ENCODE peak calls at places on chromosomes 11 and 22, in nine cellular contexts. Y, Z, A, E, V, X, L, P and T are unnamed samples.

GRCh38 chr22:43859176-43859575 is 3.1 kb downstream of the SULT4A1 start:
- DNase-seq in V (peak), L (no peak), Z (no peak), A (no peak), Y (no peak), X (no peak), P (no peak), E (no peak), T (no peak)

GRCh38 chr22:37425800-37426531 is 1.3 kb downstream of the ELFN2 start:
- DNase-seq in L (no peak), Y (no peak), P (no peak), V (no peak), A (no peak), X (peak), Z (no peak), E (no peak), T (no peak)

GRCh38 chr11:107928767-107929507 is 689 bp downstream of the RAB39A start:
- DNase-seq in V (peak), A (no peak), X (no peak), E (peak), Z (no peak), P (no peak), Y (no peak), L (no peak), T (no peak)

GRCh38 chr11:130314184-130314748 is 451 bp downstream of the ZBTB44 start:
- DNase-seq in X (no peak), Y (peak), A (peak), Z (peak), E (peak), P (peak), L (no peak), V (peak), T (peak)

GRCh38 chr11:89504270-89504669 is 13.1 kb upstream of the NOX4 start:
- DNase-seq in L (no peak), V (no peak), X (no peak), Y (no peak), E (no peak), A (no peak), Z (no peak), P (no peak), T (no peak)

GRCh38 chr11:44564653-44565007 is 833 bp upstream of the CD82 start:
- DNase-seq in Z (peak), P (peak), V (peak), X (peak), E (no peak), Y (peak), A (no peak), L (peak), T (no peak)

GRCh38 chr11:61334434-61335354 is 1.7 kb downstream of the TKFC start:
- DNase-seq in E (no peak), P (no peak), Z (peak), A (peak), L (no peak), V (no peak), Y (no peak), X (no peak), T (no peak)

GRCh38 chr11:12287009-12287373 is 90.4 kb upstream of the PARVA start:
- DNase-seq in Y (peak), Z (peak), E (peak), A (peak), X (peak), P (no peak), V (peak), L (peak), T (no peak)

GRCh38 chr11:66570117-66570825 is 1.9 kb upstream of the CTSF start:
- DNase-seq in A (no peak), Z (no peak), P (peak), V (peak), E (no peak), X (no peak), L (no peak), Y (no peak), T (no peak)

GRCh38 chr11:104306862-104307474 is 143.0 kb upstream of the PDGFD start:
- DNase-seq in E (no peak), V (no peak), Z (no peak), L (no peak), Y (no peak), X (no peak), P (no peak), A (no peak), T (no peak)

GRCh38 chr22:48531721-48532435 is 1295.8 kb downstream of the BRD1 start:
- DNase-seq in P (no peak), E (no peak), Z (no peak), L (no peak), X (no peak), A (no peak), V (no peak), Y (no peak), T (no peak)

GRCh38 chr11:85875505-85875904 is 20.3 kb downstream of the CCDC83 start:
- DNase-seq in Z (peak), V (no peak), Y (no peak), P (no peak), X (peak), L (no peak), E (no peak), A (no peak), T (no peak)

GRCh38 chr11:61957028-61957770 is 7.0 kb downstream of the BEST1 start:
- DNase-seq in X (no peak), E (no peak), V (no peak), P (no peak), L (no peak), Y (no peak), A (no peak), Z (no peak), T (no peak)

GRCh38 chr11:65726660-65727059 is 6.1 kb upstream of the RNASEH2C start:
- DNase-seq in X (no peak), A (no peak), E (no peak), Y (no peak), V (no peak), L (no peak), Z (no peak), P (no peak), T (no peak)

GRCh38 chr11:128467610-128468041 is 119.7 kb downstream of the ETS1 start:
- DNase-seq in Y (no peak), V (peak), Z (peak), P (no peak), L (peak), A (peak), E (no peak), X (peak), T (no peak)

GRCh38 chr11:64246874-64247728 is at the start of gene PPP1R14B:
- DNase-seq in X (no peak), Y (peak), Z (peak), A (peak), L (peak), P (peak), V (peak), E (peak), T (peak)

GRCh38 chr22:45571089-45571488 is 68.4 kb downstream of the FBLN1 start:
- DNase-seq in E (no peak), L (no peak), Y (no peak), Z (no peak), X (no peak), V (no peak), P (no peak), A (no peak), T (no peak)

GRCh38 chr11:6617315-6617781 is 1.9 kb downstream of the TPP1 start:
- DNase-seq in L (no peak), E (no peak), P (no peak), Z (no peak), V (peak), Y (no peak), A (no peak), X (no peak), T (no peak)

GRCh38 chr22:24208012-24208749 is 26.9 kb downstream of the SUSD2 start:
- DNase-seq in L (peak), Y (peak), E (no peak), X (peak), P (peak), A (peak), Z (peak), V (no peak), T (no peak)

GRCh38 chr11:39443424-39444022 is 2015.9 kb downstream of the LRRC4C start:
- DNase-seq in E (no peak), P (no peak), A (no peak), V (no peak), L (no peak), Y (no peak), X (no peak), Z (no peak), T (no peak)

GRCh38 chr11:128519353-128519752 is 68.0 kb downstream of the ETS1 start:
- DNase-seq in V (no peak), Y (no peak), L (no peak), P (no peak), E (no peak), Z (no peak), A (no peak), X (no peak), T (no peak)

GRCh38 chr11:114260483-114260882 is 35.7 kb upstream of the NNMT start:
- DNase-seq in V (no peak), X (no peak), P (no peak), E (no peak), A (no peak), Y (no peak), Z (no peak), L (no peak), T (no peak)

GRCh38 chr11:132095230-132096165 is 725.1 kb downstream of the NTM start:
- DNase-seq in Y (no peak), L (no peak), E (no peak), Z (no peak), A (no peak), V (no peak), X (no peak), P (no peak), T (no peak)

GRCh38 chr11:69915501-69916250 is 96.5 kb upstream of the FGF3 start:
- DNase-seq in A (peak), V (peak), E (peak), P (peak), Z (peak), Y (peak), X (no peak), L (no peak), T (no peak)

GRCh38 chr11:28619870-28620540 is 511.8 kb downstream of the METTL15 start:
- DNase-seq in P (no peak), L (no peak), E (no peak), A (no peak), X (no peak), V (no peak), Z (peak), Y (no peak), T (no peak)

GRCh38 chr11:128904872-128905344 is 13.8 kb downstream of the KCNJ5 start:
- DNase-seq in Z (no peak), L (no peak), X (no peak), P (peak), Y (no peak), A (no peak), V (no peak), E (peak), T (no peak)

GRCh38 chr11:71489311-71490043 is 36.5 kb downstream of the NADSYN1 start:
- DNase-seq in E (no peak), P (no peak), V (no peak), L (peak), Z (peak), X (no peak), Y (no peak), A (no peak), T (peak)

GRCh38 chr22:39610766-39611165 is 40.2 kb downstream of the CACNA1I start:
- DNase-seq in Z (no peak), A (no peak), P (no peak), X (no peak), Y (no peak), E (no peak), V (no peak), L (no peak), T (no peak)

GRCh38 chr11:36478700-36479329 is 31.3 kb downstream of the TRAF6 start:
- DNase-seq in A (peak), X (peak), E (no peak), Y (no peak), V (no peak), P (no peak), L (no peak), Z (peak), T (no peak)

GRCh38 chr11:1228183-1228821 is 5.4 kb downstream of the MUC5B start:
- DNase-seq in Y (no peak), P (no peak), L (no peak), Z (no peak), A (no peak), X (no peak), E (peak), V (peak), T (no peak)

GRCh38 chr22:36323855-36324331 is 63.9 kb downstream of the MYH9 start:
- DNase-seq in A (no peak), Z (peak), P (peak), E (no peak), V (peak), X (no peak), Y (no peak), L (no peak), T (no peak)

GRCh38 chr11:59216654-59217640 is 4.2 kb upstream of the MPEG1 start:
- DNase-seq in A (no peak), X (no peak), E (peak), Z (peak), Y (peak), P (peak), L (no peak), V (no peak), T (no peak)

GRCh38 chr11:121652982-121653381 is 200.2 kb upstream of the SORL1-AS1 start:
- DNase-seq in Y (no peak), V (no peak), L (no peak), Z (peak), P (no peak), A (no peak), E (no peak), X (no peak), T (no peak)

DNA sequence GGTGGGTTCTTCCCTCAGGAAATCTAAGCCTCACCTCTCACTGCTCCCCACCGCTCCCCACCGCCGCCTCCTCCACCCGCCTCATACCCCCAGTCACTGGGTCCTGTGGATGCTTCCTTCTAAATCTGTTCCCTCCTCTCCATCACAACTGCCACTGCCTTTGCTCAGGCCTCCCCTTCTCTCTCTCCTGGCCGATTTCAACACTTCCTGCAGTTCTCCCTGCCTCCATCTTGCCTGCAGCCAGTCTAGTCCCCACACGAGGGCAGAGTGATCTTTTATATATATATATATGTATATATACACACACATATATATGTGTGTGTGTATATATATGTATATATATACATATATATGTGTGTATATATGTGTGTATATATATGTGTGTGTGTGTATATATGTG is 27.8 kb downstream of the CREB3L1 start:
- DNase-seq in Z (peak), X (no peak), Y (no peak), E (no peak), L (no peak), A (peak), V (no peak), P (no peak), T (no peak)
- TF ChIP-seq CTCF in Z (peak), X (peak), Y (no peak), E (no peak), L (no peak), A (no peak), V (no peak), P (no peak), T (no peak)

DNA sequence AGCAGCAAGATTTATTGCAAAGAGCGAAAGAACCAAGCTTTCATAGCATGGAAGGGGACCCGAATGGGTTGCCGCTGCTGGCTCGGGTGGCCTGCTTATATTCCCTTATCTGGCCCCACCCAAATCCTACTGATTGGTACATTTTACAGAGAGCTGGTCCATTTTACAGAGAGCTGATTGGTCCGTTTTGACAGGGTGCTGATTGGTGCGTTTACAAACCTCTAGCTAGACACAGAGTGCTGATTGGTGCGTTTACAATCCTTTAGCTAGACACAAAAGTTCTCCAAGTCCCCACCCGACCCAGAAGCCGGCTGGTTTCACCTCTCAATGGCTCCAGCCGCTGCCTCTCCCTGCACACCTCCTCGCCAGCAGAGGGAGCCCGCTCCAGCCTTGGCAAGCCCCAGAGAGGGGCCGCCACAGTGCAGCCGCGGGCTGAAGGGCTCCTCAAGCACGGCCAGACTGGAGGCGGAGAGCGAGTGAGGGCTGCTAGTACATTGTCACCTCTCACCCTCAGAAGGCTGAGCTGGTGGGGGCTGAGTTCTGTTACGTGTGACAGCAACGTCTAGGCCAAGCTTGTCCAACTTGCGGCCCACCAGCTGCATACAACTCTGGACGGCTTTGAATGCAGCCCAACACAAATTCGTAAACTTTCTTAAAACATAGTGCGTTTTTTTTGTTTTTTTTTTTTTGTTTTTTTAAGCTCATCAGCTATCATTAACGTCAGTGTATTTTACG is 8.7 kb downstream of the PTH start:
- DNase-seq in E (peak), X (no peak), P (peak), Z (peak), V (peak), L (no peak), Y (peak), A (peak), T (peak)
- TF ChIP-seq CTCF in E (no peak), X (peak), P (peak), Z (peak), V (peak), L (peak), Y (no peak), A (peak), T (peak)

GRCh38 chr22:28741758-28742561 is at the start of the genes CHEK2 and HSCB:
- DNase-seq in Z (peak), V (peak), E (peak), Y (peak), A (peak), L (peak), P (peak), X (peak), T (peak)
- TF ChIP-seq CTCF in Z (peak), V (no peak), E (no peak), Y (no peak), A (peak), L (peak), P (no peak), X (no peak), T (no peak)

GRCh38 chr22:22771696-22772377 is 115.8 kb upstream of the IGLL5 start:
- DNase-seq in E (no peak), Z (no peak), A (no peak), Y (no peak), L (no peak), V (peak), X (no peak), P (no peak), T (no peak)
- TF ChIP-seq CTCF in E (no peak), Z (no peak), A (no peak), Y (no peak), L (no peak), V (no peak), X (no peak), P (no peak), T (no peak)

GRCh38 chr11:57344826-57345225 is 6.7 kb downstream of the P2RX3 start:
- DNase-seq in Z (no peak), E (no peak), L (no peak), X (no peak), Y (no peak), P (no peak), A (no peak), V (no peak), T (no peak)
- TF ChIP-seq CTCF in Z (no peak), E (no peak), L (no peak), X (no peak), Y (no peak), P (no peak), A (no peak), V (no peak), T (no peak)

GRCh38 chr22:27422442-27422841 is 379.1 kb downstream of the MN1 start:
- DNase-seq in A (no peak), E (no peak), Y (no peak), V (no peak), L (no peak), Z (no peak), P (no peak), X (no peak), T (no peak)

GRCh38 chr22:27420817-27421361 is 380.7 kb downstream of the MN1 start:
- DNase-seq in V (peak), A (no peak), Y (peak), Z (peak), P (peak), L (peak), X (peak), E (peak), T (no peak)

GRCh38 chr22:27420186-27420816 is 381.3 kb downstream of the MN1 start:
- DNase-seq in P (no peak), X (no peak), A (no peak), Y (no peak), L (no peak), Z (peak), V (no peak), E (no peak), T (no peak)

GRCh38 chr22:27419473-27419872 is 382.1 kb downstream of the MN1 start:
- DNase-seq in A (no peak), P (no peak), X (no peak), E (no peak), L (no peak), V (no peak), Z (no peak), Y (no peak), T (no peak)

DNA sequence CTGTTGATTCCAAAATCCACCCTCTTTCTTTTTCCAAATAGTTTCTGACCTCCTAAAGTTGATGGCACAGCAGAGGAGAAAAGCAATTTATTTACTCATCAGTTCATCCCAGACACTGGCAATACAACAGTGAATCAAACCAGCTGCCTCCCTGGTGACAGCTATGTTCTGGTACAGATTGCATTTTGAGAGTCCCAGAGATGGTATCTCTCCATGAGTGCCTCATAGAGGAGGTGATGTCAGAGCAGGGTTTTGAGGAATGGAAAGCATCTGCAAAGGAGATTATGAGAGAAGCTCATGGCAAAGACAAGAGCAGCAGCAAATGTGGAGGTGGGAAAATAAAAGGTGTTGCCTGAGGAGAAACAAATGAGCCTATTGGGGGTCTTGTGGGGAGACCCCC is 377.2 kb downstream of the MN1 start:
- DNase-seq in V (no peak), A (no peak), Y (no peak), X (no peak), E (no peak), Z (peak), L (no peak), P (no peak), T (no peak)
- TF ChIP-seq CTCF in V (no peak), A (no peak), Y (no peak), X (no peak), E (no peak), Z (no peak), L (no peak), P (no peak), T (no peak)

DNA sequence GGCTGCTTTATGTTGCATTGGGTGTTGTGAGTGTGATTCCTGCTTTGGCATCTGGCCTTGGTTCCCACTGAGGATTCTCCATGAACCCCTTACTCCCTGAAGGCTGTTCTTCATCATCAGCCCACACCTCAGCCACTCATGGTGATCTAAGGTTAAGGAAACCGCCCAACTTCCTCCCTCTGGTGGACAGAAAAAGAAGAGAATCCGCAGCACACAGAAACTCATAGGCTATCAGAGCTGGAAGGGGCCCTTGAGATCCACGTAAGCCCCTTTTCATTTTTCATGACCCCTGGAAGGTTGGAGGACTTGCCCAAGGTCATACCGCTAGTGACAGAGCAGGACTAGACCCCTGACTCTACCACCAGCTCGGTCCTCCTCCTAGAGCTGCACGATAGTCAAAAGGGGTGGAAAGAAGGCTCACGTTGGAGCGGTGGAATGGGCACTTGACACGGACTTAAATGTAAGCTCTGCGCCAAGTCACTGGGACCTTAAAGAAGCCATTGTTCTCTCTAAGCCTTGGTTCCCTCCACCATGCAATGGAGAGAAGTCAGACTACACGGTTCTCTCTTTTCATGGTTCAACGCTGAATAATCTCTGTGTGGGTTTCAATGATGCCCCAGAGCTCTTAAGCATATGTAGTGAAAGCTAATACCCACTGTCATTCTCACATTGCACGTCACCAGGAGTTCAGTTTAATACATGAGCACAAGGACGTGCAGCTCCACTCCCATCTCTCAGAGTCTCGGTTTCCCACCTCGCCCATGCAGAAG is 83.6 kb upstream of the CRTAM start:
- DNase-seq in Y (no peak), A (peak), Z (peak), L (no peak), P (no peak), V (no peak), E (no peak), X (no peak), T (no peak)
- TF ChIP-seq CTCF in Y (no peak), A (peak), Z (peak), L (peak), P (peak), V (peak), E (no peak), X (peak), T (peak)